ENCODE peak calls at places on chromosomes 1 and 21, in ten cellular contexts. X is CD8-positive, alpha-beta T cell; C is GM23338; R is AG10803; A is NCI-H2029; Y is H4; Z is activated gamma-delta T cell; L is HFFc6; J is cardiac fibroblast; N is GM23248. U is an unnamed sample.

GRCh38 chr1:156489166-156489934 is 11.2 kb downstream of the MEF2D start:
- DNase-seq in N (peak), R (no peak), Y (no peak), Z (peak), X (no peak), L (no peak), A (peak), J (no peak), C (peak), U (peak)

GRCh38 chr1:52769346-52770033 is 43.2 kb downstream of the ZYG11B start:
- DNase-seq in X (no peak), Y (no peak), C (no peak), J (no peak), Z (no peak), A (peak), R (no peak), L (no peak), N (no peak), U (no peak)

GRCh38 chr1:159120317-159120716 is 43.8 kb upstream of the AIM2 start:
- DNase-seq in A (no peak), C (no peak), L (no peak), N (no peak), X (no peak), R (no peak), J (no peak), Z (no peak), Y (no peak), U (no peak)

GRCh38 chr1:55230654-55231053 is 15.5 kb upstream of the USP24 start:
- DNase-seq in R (no peak), X (no peak), A (no peak), Y (no peak), N (no peak), C (no peak), J (no peak), L (no peak), Z (no peak), U (no peak)

GRCh38 chr21:44517175-44517899 is 22.7 kb downstream of the KRTAP10-1 start:
- DNase-seq in J (peak), X (no peak), Z (no peak), N (peak), Y (peak), C (peak), R (no peak), L (no peak), A (peak), U (no peak)

GRCh38 chr1:30314591-30314990 is 408.8 kb downstream of the MATN1 start:
- DNase-seq in J (no peak), C (no peak), Z (no peak), L (no peak), R (no peak), N (no peak), Y (no peak), A (no peak), X (no peak), U (no peak)

GRCh38 chr1:235601087-235601486 is 48.5 kb downstream of the GNG4 start:
- DNase-seq in L (no peak), C (peak), A (no peak), Z (no peak), N (peak), X (no peak), J (peak), R (no peak), Y (no peak), U (no peak)

GRCh38 chr1:22290611-22291010 is 147.7 kb upstream of the WNT4 start:
- DNase-seq in Z (no peak), A (no peak), Y (no peak), N (no peak), J (no peak), L (no peak), C (no peak), X (no peak), R (no peak), U (no peak)

GRCh38 chr1:2330035-2330434 is 61.3 kb downstream of the MORN1 start:
- DNase-seq in J (no peak), N (peak), Y (no peak), L (no peak), R (no peak), A (no peak), C (no peak), Z (no peak), X (no peak), U (no peak)

GRCh38 chr1:101112051-101112770 is 86.6 kb upstream of the DPH5 start:
- DNase-seq in J (peak), Y (no peak), X (peak), A (no peak), R (no peak), C (no peak), L (no peak), Z (peak), N (no peak), U (no peak)

GRCh38 chr1:74763714-74764301 is 30.9 kb downstream of the TYW3 start:
- DNase-seq in A (no peak), X (no peak), C (no peak), L (no peak), Z (no peak), Y (no peak), N (peak), R (no peak), J (no peak), U (no peak)

GRCh38 chr1:54413295-54413694 is 7.1 kb upstream of the SSBP3 start:
- DNase-seq in X (no peak), Z (no peak), Y (peak), L (peak), A (no peak), J (peak), C (no peak), N (peak), R (peak), U (peak)

GRCh38 chr1:11651017-11651416 is 3.2 kb downstream of the FBXO2 start:
- DNase-seq in C (no peak), Y (no peak), X (no peak), A (no peak), R (no peak), N (no peak), J (no peak), L (no peak), Z (no peak), U (no peak)

GRCh38 chr1:21292991-21293536 is 2.8 kb upstream of the ECE1 start:
- DNase-seq in N (no peak), J (no peak), Y (no peak), C (no peak), R (no peak), X (no peak), A (no peak), Z (no peak), L (no peak), U (no peak)

GRCh38 chr1:164518692-164519332 is 40.2 kb upstream of the PBX1 start:
- DNase-seq in R (no peak), C (peak), L (no peak), Y (no peak), Z (no peak), X (no peak), N (no peak), A (no peak), J (no peak), U (no peak)